ENCODE peak calls at places on chromosomes 5 and 9, in six cellular contexts. One of them, this sample, is unnamed.

GRCh38 chr5:39815701-39816100 is 390.9 kb upstream of the DAB2 start:
- DNase-seq in HepG2: no peak
- DNase-seq in K562: no peak
- DNase-seq in GM12892: no peak
- DNase-seq in H1: no peak
- DNase-seq in GM12878: no peak
- DNase-seq in this sample: no peak

GRCh38 chr5:19044931-19045695 is 942.9 kb downstream of the CDH18 start:
- DNase-seq in HepG2: no peak
- DNase-seq in K562: no peak
- DNase-seq in GM12892: no peak
- DNase-seq in H1: no peak
- DNase-seq in GM12878: no peak
- DNase-seq in this sample: no peak

GRCh38 chr9:109418827-109419226 is 79.3 kb downstream of the PTPN3 start:
- DNase-seq in HepG2: no peak
- DNase-seq in K562: no peak
- DNase-seq in GM12892: no peak
- DNase-seq in H1: no peak
- DNase-seq in GM12878: peak
- DNase-seq in this sample: no peak

GRCh38 chr9:87277346-87277745 is 220.3 kb upstream of the DAPK1 start:
- DNase-seq in HepG2: no peak
- DNase-seq in K562: no peak
- DNase-seq in GM12892: no peak
- DNase-seq in H1: no peak
- DNase-seq in GM12878: no peak
- DNase-seq in this sample: no peak

GRCh38 chr9:113476511-113476916 is 13.0 kb downstream of the RGS3 start:
- DNase-seq in HepG2: no peak
- DNase-seq in K562: no peak
- DNase-seq in GM12892: no peak
- DNase-seq in H1: no peak
- DNase-seq in GM12878: no peak
- DNase-seq in this sample: no peak

GRCh38 chr5:10352404-10353240 is 873 bp upstream of the MARCHF6 start:
- DNase-seq in HepG2: peak
- DNase-seq in K562: no peak
- DNase-seq in GM12892: no peak
- DNase-seq in H1: no peak
- DNase-seq in GM12878: peak
- DNase-seq in this sample: no peak

GRCh38 chr5:157160001-157160400 is 6.1 kb downstream of the GARIN3 start:
- DNase-seq in HepG2: no peak
- DNase-seq in K562: no peak
- DNase-seq in GM12892: no peak
- DNase-seq in H1: no peak
- DNase-seq in GM12878: no peak
- DNase-seq in this sample: no peak

GRCh38 chr5:170508660-170509322 is 5.0 kb downstream of the KCNIP1 start:
- DNase-seq in HepG2: no peak
- DNase-seq in K562: peak
- DNase-seq in GM12892: no peak
- DNase-seq in H1: no peak
- DNase-seq in GM12878: no peak
- DNase-seq in this sample: no peak

GRCh38 chr5:125575561-125576504 is 829.4 kb upstream of the ZNF608 start:
- DNase-seq in HepG2: no peak
- DNase-seq in K562: no peak
- DNase-seq in GM12892: no peak
- DNase-seq in H1: peak
- DNase-seq in GM12878: no peak
- DNase-seq in this sample: no peak

GRCh38 chr5:149228610-149229297 is 42.9 kb upstream of the AFAP1L1 start:
- DNase-seq in HepG2: peak
- DNase-seq in K562: peak
- DNase-seq in GM12892: no peak
- DNase-seq in H1: no peak
- DNase-seq in GM12878: no peak
- DNase-seq in this sample: no peak

GRCh38 chr5:173950829-173951228 is 38.1 kb upstream of the C5orf47 start:
- DNase-seq in HepG2: no peak
- DNase-seq in K562: no peak
- DNase-seq in GM12892: no peak
- DNase-seq in H1: no peak
- DNase-seq in GM12878: no peak
- DNase-seq in this sample: no peak

GRCh38 chr9:126532019-126532462 is 81.7 kb upstream of the LMX1B start:
- DNase-seq in HepG2: no peak
- DNase-seq in K562: no peak
- DNase-seq in GM12892: no peak
- DNase-seq in H1: no peak
- DNase-seq in GM12878: no peak
- DNase-seq in this sample: no peak

GRCh38 chr9:127223810-127224177 is 40.8 kb upstream of the GARNL3 start:
- DNase-seq in HepG2: no peak
- DNase-seq in K562: no peak
- DNase-seq in GM12892: no peak
- DNase-seq in H1: no peak
- DNase-seq in GM12878: no peak
- DNase-seq in this sample: no peak

GRCh38 chr5:372911-373709 is 51.6 kb downstream of the AHRR start:
- DNase-seq in HepG2: no peak
- DNase-seq in K562: no peak
- DNase-seq in GM12892: no peak
- DNase-seq in H1: no peak
- DNase-seq in GM12878: no peak
- DNase-seq in this sample: no peak

GRCh38 chr5:155091063-155091648 is 77.6 kb downstream of the KIF4B start:
- DNase-seq in HepG2: no peak
- DNase-seq in K562: no peak
- DNase-seq in GM12892: no peak
- DNase-seq in H1: no peak
- DNase-seq in GM12878: no peak
- DNase-seq in this sample: no peak

GRCh38 chr5:107217721-107218130 is 453.0 kb downstream of the EFNA5 start:
- DNase-seq in HepG2: no peak
- DNase-seq in K562: no peak
- DNase-seq in GM12892: no peak
- DNase-seq in H1: no peak
- DNase-seq in GM12878: no peak
- DNase-seq in this sample: no peak

GRCh38 chr5:54709096-54709495 is 191.5 kb downstream of the SNX18 start:
- DNase-seq in HepG2: no peak
- DNase-seq in K562: no peak
- DNase-seq in GM12892: no peak
- DNase-seq in H1: no peak
- DNase-seq in GM12878: no peak
- DNase-seq in this sample: no peak

GRCh38 chr9:8570776-8571175 is 771.2 kb upstream of the DMAC1 start:
- DNase-seq in HepG2: no peak
- DNase-seq in K562: no peak
- DNase-seq in GM12892: no peak
- DNase-seq in H1: no peak
- DNase-seq in GM12878: no peak
- DNase-seq in this sample: no peak

GRCh38 chr5:106397700-106398099 is 1273.0 kb downstream of the EFNA5 start:
- DNase-seq in HepG2: no peak
- DNase-seq in K562: no peak
- DNase-seq in GM12892: no peak
- DNase-seq in H1: no peak
- DNase-seq in GM12878: no peak
- DNase-seq in this sample: no peak

GRCh38 chr5:71873202-71873601 is 154.1 kb downstream of the CARTPT start:
- DNase-seq in HepG2: no peak
- DNase-seq in K562: no peak
- DNase-seq in GM12892: no peak
- DNase-seq in H1: no peak
- DNase-seq in GM12878: no peak
- DNase-seq in this sample: no peak

GRCh38 chr9:19967567-19968459 is 179.0 kb upstream of the SLC24A2 start:
- DNase-seq in HepG2: no peak
- DNase-seq in K562: no peak
- DNase-seq in GM12892: no peak
- DNase-seq in H1: peak
- DNase-seq in GM12878: no peak
- DNase-seq in this sample: no peak

GRCh38 chr9:24766081-24766480 is 220.4 kb upstream of the IZUMO3 start:
- DNase-seq in HepG2: no peak
- DNase-seq in K562: no peak
- DNase-seq in GM12892: no peak
- DNase-seq in H1: no peak
- DNase-seq in GM12878: no peak
- DNase-seq in this sample: no peak

GRCh38 chr5:156838966-156839365 is 11.1 kb upstream of the PPP1R2B start:
- DNase-seq in HepG2: no peak
- DNase-seq in K562: no peak
- DNase-seq in GM12892: no peak
- DNase-seq in H1: no peak
- DNase-seq in GM12878: no peak
- DNase-seq in this sample: no peak

GRCh38 chr5:140725799-140726471 is 25.7 kb downstream of the ZMAT2 start:
- DNase-seq in HepG2: peak
- DNase-seq in K562: peak
- DNase-seq in GM12892: peak
- DNase-seq in H1: peak
- DNase-seq in GM12878: peak
- DNase-seq in this sample: peak

GRCh38 chr9:136858844-136859757 is 7.0 kb downstream of the MAMDC4 start:
- DNase-seq in HepG2: no peak
- DNase-seq in K562: no peak
- DNase-seq in GM12892: no peak
- DNase-seq in H1: no peak
- DNase-seq in GM12878: no peak
- DNase-seq in this sample: no peak

GRCh38 chr9:134591573-134591981 is 50.0 kb upstream of the COL5A1 start:
- DNase-seq in HepG2: no peak
- DNase-seq in K562: no peak
- DNase-seq in GM12892: no peak
- DNase-seq in H1: no peak
- DNase-seq in GM12878: no peak
- DNase-seq in this sample: no peak

GRCh38 chr5:56010431-56010830 is 15.7 kb upstream of the IL6ST start:
- DNase-seq in HepG2: no peak
- DNase-seq in K562: no peak
- DNase-seq in GM12892: no peak
- DNase-seq in H1: no peak
- DNase-seq in GM12878: no peak
- DNase-seq in this sample: no peak

GRCh38 chr5:180170111-180170809 is 38.8 kb downstream of the RASGEF1C start:
- DNase-seq in HepG2: no peak
- DNase-seq in K562: peak
- DNase-seq in GM12892: no peak
- DNase-seq in H1: no peak
- DNase-seq in GM12878: no peak
- DNase-seq in this sample: no peak

GRCh38 chr5:45774528-45774927 is 78.3 kb upstream of the HCN1 start:
- DNase-seq in HepG2: no peak
- DNase-seq in K562: no peak
- DNase-seq in GM12892: no peak
- DNase-seq in H1: no peak
- DNase-seq in GM12878: no peak
- DNase-seq in this sample: no peak

GRCh38 chr5:163916856-163917255 is 411.4 kb downstream of the MAT2B start:
- DNase-seq in HepG2: no peak
- DNase-seq in K562: no peak
- DNase-seq in GM12892: no peak
- DNase-seq in H1: no peak
- DNase-seq in GM12878: no peak
- DNase-seq in this sample: no peak
- TF ChIP-seq POLR2AphosphoS5 in HepG2: no peak
- TF ChIP-seq POLR2AphosphoS5 in K562: no peak
- TF ChIP-seq POLR2AphosphoS5 in GM12892: no peak
- TF ChIP-seq POLR2AphosphoS5 in H1: no peak
- TF ChIP-seq POLR2AphosphoS5 in GM12878: no peak
- TF ChIP-seq POLR2AphosphoS5 in this sample: no peak

DNA sequence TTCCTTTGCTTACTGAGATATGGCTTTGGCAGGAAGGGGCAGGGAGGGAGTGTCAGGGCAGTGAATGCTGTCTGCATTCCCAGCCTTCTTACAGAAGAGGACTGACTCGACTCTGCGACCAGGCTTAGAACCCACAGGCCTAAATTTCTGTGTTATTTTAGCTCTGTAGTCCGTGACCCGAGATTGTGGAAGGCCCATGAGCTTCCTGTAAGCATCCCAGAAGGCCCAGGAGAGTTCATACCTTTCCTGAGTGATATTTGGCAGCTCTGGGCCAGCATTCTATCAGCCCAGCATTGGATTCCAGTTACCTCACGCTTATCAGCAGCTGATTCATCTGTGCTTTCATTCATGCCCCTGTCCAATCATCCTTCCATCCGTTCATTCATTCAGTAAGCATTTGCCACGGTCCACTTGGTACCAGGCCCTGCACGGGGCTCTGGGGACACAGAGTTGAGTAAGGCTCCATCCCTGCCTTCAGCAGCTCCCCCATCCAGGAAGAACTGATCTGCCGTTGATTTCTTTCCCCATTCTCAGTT is 28.2 kb upstream of the RPL26L1 start:
- DNase-seq in HepG2: no peak
- DNase-seq in K562: no peak
- DNase-seq in GM12892: no peak
- DNase-seq in H1: no peak
- DNase-seq in GM12878: no peak
- DNase-seq in this sample: no peak
- TF ChIP-seq POLR2A in HepG2: no peak
- TF ChIP-seq POLR2A in K562: no peak
- TF ChIP-seq POLR2A in GM12892: no peak
- TF ChIP-seq POLR2A in H1: no peak
- TF ChIP-seq POLR2A in GM12878: no peak
- TF ChIP-seq POLR2A in this sample: no peak

GRCh38 chr9:90942555-90942954 is 140.9 kb downstream of the SYK start:
- DNase-seq in HepG2: no peak
- DNase-seq in K562: no peak
- DNase-seq in GM12892: no peak
- DNase-seq in H1: no peak
- DNase-seq in GM12878: peak
- DNase-seq in this sample: no peak
- TF ChIP-seq TAF1 in HepG2: no peak
- TF ChIP-seq TAF1 in K562: no peak
- TF ChIP-seq TAF1 in GM12892: no peak
- TF ChIP-seq TAF1 in H1: no peak
- TF ChIP-seq TAF1 in GM12878: no peak
- TF ChIP-seq TAF1 in this sample: no peak

GRCh38 chr9:92775466-92775865 is 10.8 kb upstream of the BICD2 start:
- DNase-seq in HepG2: no peak
- DNase-seq in K562: no peak
- DNase-seq in GM12892: no peak
- DNase-seq in H1: no peak
- DNase-seq in GM12878: no peak
- DNase-seq in this sample: no peak
- TF ChIP-seq POLR2AphosphoS5 in HepG2: no peak
- TF ChIP-seq POLR2AphosphoS5 in K562: no peak
- TF ChIP-seq POLR2AphosphoS5 in GM12892: no peak
- TF ChIP-seq POLR2AphosphoS5 in H1: no peak
- TF ChIP-seq POLR2AphosphoS5 in GM12878: no peak
- TF ChIP-seq POLR2AphosphoS5 in this sample: no peak